ENCODE peak calls at places on chromosomes 1 and 21, in four cellular contexts. F is WTC11, G is GM12878, M is K562. H is an unnamed sample.

GRCh38 chr1:145871994-145872411 is 13.1 kb upstream of the PIAS3 start:
- DNase-seq in F (peak), G (no peak), M (no peak), H (no peak)

GRCh38 chr1:201299968-201300367 is 16.7 kb downstream of the PKP1 start:
- DNase-seq in F (no peak), G (no peak), M (no peak), H (no peak)

GRCh38 chr1:9590945-9591668 is 2.4 kb downstream of the TMEM201 start:
- DNase-seq in F (no peak), G (no peak), M (no peak), H (no peak)

GRCh38 chr21:35904995-35905972 is 155.0 kb downstream of the SETD4 start:
- DNase-seq in F (no peak), G (no peak), M (no peak), H (no peak)

GRCh38 chr21:15837603-15838002 is 107.8 kb downstream of the USP25 start:
- DNase-seq in F (no peak), G (no peak), M (no peak), H (no peak)

GRCh38 chr21:32726742-32727477 is 903 bp downstream of the SYNJ1 start:
- DNase-seq in F (no peak), G (no peak), M (peak), H (no peak)

GRCh38 chr1:233544304-233544703 is 69.6 kb upstream of the KCNK1 start:
- DNase-seq in F (no peak), G (no peak), M (no peak), H (no peak)

GRCh38 chr1:21337459-21337930 is 47.2 kb upstream of the ECE1 start:
- DNase-seq in F (no peak), G (no peak), M (no peak), H (no peak)

GRCh38 chr1:205144751-205145150 is 23.0 kb upstream of the RBBP5 start:
- DNase-seq in F (no peak), G (no peak), M (no peak), H (peak)

GRCh38 chr1:53327183-53327941 is 508 bp downstream of the LRP8 start:
- DNase-seq in F (peak), G (no peak), M (peak), H (peak)

GRCh38 chr1:186112280-186112679 is 262.8 kb downstream of the TPR start:
- DNase-seq in F (no peak), G (no peak), M (peak), H (no peak)

GRCh38 chr21:41961753-41962152 is 7.9 kb upstream of the C2CD2 start:
- DNase-seq in F (no peak), G (no peak), M (no peak), H (no peak)

DNA sequence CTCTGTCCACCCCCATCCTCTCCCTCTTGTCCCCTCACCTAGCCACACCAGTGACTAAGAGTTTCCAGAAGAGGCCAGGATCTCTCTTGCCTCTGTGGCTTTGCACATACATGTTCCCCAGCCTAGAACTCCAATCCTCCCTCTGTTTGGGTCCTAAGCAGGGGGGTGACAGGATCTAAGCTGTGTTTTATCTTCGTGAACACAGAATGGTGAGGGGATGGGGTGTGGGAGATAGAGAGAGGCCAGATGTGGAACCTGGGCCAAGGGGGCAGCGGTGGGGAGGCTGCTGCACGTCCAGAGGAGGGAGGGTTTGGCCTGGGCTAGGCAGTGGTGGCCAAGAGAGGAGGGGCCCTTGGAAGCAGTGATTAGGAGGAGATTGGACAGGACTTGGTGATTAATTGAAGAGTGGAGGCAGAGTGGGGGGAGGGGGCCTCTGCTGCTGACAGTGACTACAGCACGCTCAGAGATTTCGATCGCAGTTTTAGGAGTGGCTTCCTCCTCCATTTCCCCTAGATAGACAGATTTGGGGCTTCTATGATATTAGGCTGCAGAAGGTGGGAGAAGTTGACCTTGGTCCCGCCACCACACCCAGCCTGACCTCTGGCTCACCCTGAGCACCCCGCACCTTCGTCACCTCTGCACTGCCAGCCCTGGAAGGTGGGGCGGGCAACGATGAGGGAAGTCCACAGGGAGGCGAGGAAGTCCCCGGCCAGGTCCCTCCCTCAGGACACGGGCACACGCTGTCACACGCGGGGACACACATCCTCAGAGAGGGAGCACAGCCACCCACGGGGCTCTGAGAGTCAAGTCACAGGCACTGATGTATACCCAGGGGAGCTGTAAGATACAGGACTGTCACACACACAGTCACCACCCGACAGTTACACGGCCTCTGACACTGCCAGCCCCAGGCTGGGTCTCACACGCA is 17.3 kb upstream of the ADGRB2 start:
- DNase-seq in F (no peak), G (no peak), M (peak), H (no peak)
- TF ChIP-seq USF2 in F (no peak), G (no peak), M (no peak), H (no peak)

GRCh38 chr1:54978528-54979326 is 1.7 kb upstream of the TMEM61 start:
- DNase-seq in F (no peak), G (no peak), M (no peak), H (no peak)

GRCh38 chr1:54979327-54979891 is 1.0 kb upstream of the TMEM61 start:
- DNase-seq in F (no peak), G (no peak), M (no peak), H (no peak)

GRCh38 chr1:54980046-54980527 is 341 bp upstream of the TMEM61 start:
- DNase-seq in F (no peak), G (no peak), M (no peak), H (no peak)

GRCh38 chr1:54976747-54977146 is 3.7 kb upstream of the TMEM61 start:
- DNase-seq in F (no peak), G (no peak), M (no peak), H (no peak)

GRCh38 chr1:54977938-54978337 is 2.5 kb upstream of the TMEM61 start:
- DNase-seq in F (no peak), G (no peak), M (no peak), H (no peak)
- TF ChIP-seq CBFB in F (no peak), G (no peak), M (no peak), H (no peak)

GRCh38 chr21:38377165-38378093 is 120.6 kb downstream of the KCNJ15 start:
- DNase-seq in F (no peak), G (no peak), M (no peak), H (no peak)

GRCh38 chr21:38380391-38381137 is 117.7 kb downstream of the ERG start:
- DNase-seq in F (no peak), G (no peak), M (no peak), H (no peak)

GRCh38 chr21:38376235-38376634 is 119.4 kb downstream of the KCNJ15 start:
- DNase-seq in F (no peak), G (no peak), M (peak), H (no peak)

GRCh38 chr21:38379171-38379570 is 119.1 kb downstream of the ERG start:
- DNase-seq in F (no peak), G (no peak), M (no peak), H (no peak)

DNA sequence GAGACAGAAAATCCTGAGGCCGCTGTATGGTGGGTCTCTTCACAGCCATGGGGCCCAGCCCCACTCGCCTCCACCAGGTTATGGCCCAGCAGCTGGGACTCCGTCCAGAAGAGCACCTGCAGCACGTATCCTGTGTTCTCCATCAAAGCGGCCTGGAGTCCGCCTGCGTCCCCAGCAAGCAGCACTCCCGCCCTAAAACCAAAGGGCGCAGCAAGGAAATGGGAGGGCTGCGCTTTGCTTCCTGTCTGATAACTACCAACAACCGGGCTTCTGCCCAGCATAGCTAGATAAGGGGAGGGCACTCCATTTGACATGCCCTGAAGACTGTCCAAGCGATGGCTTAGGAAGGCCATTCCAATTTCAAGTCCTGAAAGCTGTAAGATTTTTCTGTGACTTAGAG is 119.9 kb downstream of the KCNJ15 start:
- DNase-seq in F (no peak), G (no peak), M (no peak), H (no peak)
- TF ChIP-seq USF2 in F (no peak), G (no peak), M (no peak), H (no peak)

GRCh38 chr1:206909167-206909882 is 12.1 kb downstream of the IL24 start:
- DNase-seq in F (peak), G (no peak), M (peak), H (no peak)
- TF ChIP-seq CBFB in F (no peak), G (no peak), M (no peak), H (no peak)

GRCh38 chr1:41341756-41342562 is 19.3 kb upstream of the FOXO6 start:
- DNase-seq in F (no peak), G (no peak), M (no peak), H (no peak)
- TF ChIP-seq USF2 in F (no peak), G (no peak), M (no peak), H (no peak)

DNA sequence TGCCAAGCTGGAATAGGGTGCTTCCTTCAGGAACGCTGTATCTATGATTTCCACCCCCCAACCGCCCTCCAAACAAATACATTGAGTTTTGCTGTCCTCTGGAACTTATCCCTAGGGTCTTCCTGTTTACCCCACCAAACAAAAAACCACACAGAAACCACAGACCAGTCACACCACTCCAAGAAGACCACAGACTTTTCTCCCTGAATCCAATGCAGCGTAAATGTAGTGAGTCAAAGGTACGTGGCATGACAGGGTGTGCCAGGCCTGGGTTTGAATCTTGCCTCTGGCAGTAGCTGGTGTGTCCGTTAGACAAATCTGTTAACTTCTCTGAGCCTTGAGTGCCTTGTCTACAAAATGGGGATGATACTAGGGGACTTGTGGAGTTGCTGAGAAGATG is 27.8 kb downstream of the ASAP3 start:
- DNase-seq in F (no peak), G (no peak), M (no peak), H (no peak)
- TF ChIP-seq CBFB in F (no peak), G (no peak), M (no peak), H (no peak)

H was measured in HepG2.